ENCODE peak calls at places on chromosomes 16 and 17, in seven cellular contexts. One of them, this sample, is unnamed.

GRCh38 chr16:81876273-81876900 is 97.3 kb downstream of the PLCG2 start:
- DNase-seq in testis: no peak
- DNase-seq in ovary: no peak
- DNase-seq in ecto neural progenitor cell: no peak
- DNase-seq in NK-92 treated with Interleukin-12 subunit alpha and Interleukin-12 subunit beta, amount 100 ng/mL, for 24 hours: no peak
- DNase-seq in iPS-NIHi11: no peak
- DNase-seq in NAMALWA: no peak
- DNase-seq in this sample: no peak

GRCh38 chr16:24681793-24682192 is 47.7 kb upstream of the TNRC6A start:
- DNase-seq in testis: no peak
- DNase-seq in ovary: no peak
- DNase-seq in ecto neural progenitor cell: no peak
- DNase-seq in NK-92 treated with Interleukin-12 subunit alpha and Interleukin-12 subunit beta, amount 100 ng/mL, for 24 hours: no peak
- DNase-seq in iPS-NIHi11: no peak
- DNase-seq in NAMALWA: no peak
- DNase-seq in this sample: peak

GRCh38 chr16:23362460-23363317 is 60.6 kb downstream of the SCNN1B start:
- DNase-seq in testis: peak
- DNase-seq in ovary: peak
- DNase-seq in ecto neural progenitor cell: no peak
- DNase-seq in NK-92 treated with Interleukin-12 subunit alpha and Interleukin-12 subunit beta, amount 100 ng/mL, for 24 hours: no peak
- DNase-seq in iPS-NIHi11: no peak
- DNase-seq in NAMALWA: no peak
- DNase-seq in this sample: no peak

GRCh38 chr16:50690177-50690576 is 3.2 kb upstream of the NOD2 start:
- DNase-seq in testis: no peak
- DNase-seq in ovary: no peak
- DNase-seq in ecto neural progenitor cell: no peak
- DNase-seq in NK-92 treated with Interleukin-12 subunit alpha and Interleukin-12 subunit beta, amount 100 ng/mL, for 24 hours: no peak
- DNase-seq in iPS-NIHi11: no peak
- DNase-seq in NAMALWA: no peak
- DNase-seq in this sample: no peak

GRCh38 chr17:68101075-68101991 is 65.8 kb downstream of the KPNA2 start:
- DNase-seq in testis: peak
- DNase-seq in ovary: peak
- DNase-seq in ecto neural progenitor cell: peak
- DNase-seq in NK-92 treated with Interleukin-12 subunit alpha and Interleukin-12 subunit beta, amount 100 ng/mL, for 24 hours: peak
- DNase-seq in iPS-NIHi11: peak
- DNase-seq in NAMALWA: peak
- DNase-seq in this sample: peak

GRCh38 chr17:77490361-77491183 is 349.8 kb downstream of the SEC14L1 start:
- DNase-seq in testis: no peak
- DNase-seq in ovary: peak
- DNase-seq in ecto neural progenitor cell: no peak
- DNase-seq in NK-92 treated with Interleukin-12 subunit alpha and Interleukin-12 subunit beta, amount 100 ng/mL, for 24 hours: no peak
- DNase-seq in iPS-NIHi11: no peak
- DNase-seq in NAMALWA: no peak
- DNase-seq in this sample: no peak

GRCh38 chr16:85370881-85371651 is 242.1 kb upstream of the GSE1 start:
- DNase-seq in testis: peak
- DNase-seq in ovary: no peak
- DNase-seq in ecto neural progenitor cell: no peak
- DNase-seq in NK-92 treated with Interleukin-12 subunit alpha and Interleukin-12 subunit beta, amount 100 ng/mL, for 24 hours: no peak
- DNase-seq in iPS-NIHi11: no peak
- DNase-seq in NAMALWA: no peak
- DNase-seq in this sample: no peak

GRCh38 chr17:17494499-17495447 is 1.4 kb downstream of the RASD1 start:
- DNase-seq in testis: peak
- DNase-seq in ovary: peak
- DNase-seq in ecto neural progenitor cell: peak
- DNase-seq in NK-92 treated with Interleukin-12 subunit alpha and Interleukin-12 subunit beta, amount 100 ng/mL, for 24 hours: no peak
- DNase-seq in iPS-NIHi11: no peak
- DNase-seq in NAMALWA: no peak
- DNase-seq in this sample: no peak

GRCh38 chr17:61309857-61310256 is 89.8 kb upstream of the TBX2 start:
- DNase-seq in testis: no peak
- DNase-seq in ovary: no peak
- DNase-seq in ecto neural progenitor cell: no peak
- DNase-seq in NK-92 treated with Interleukin-12 subunit alpha and Interleukin-12 subunit beta, amount 100 ng/mL, for 24 hours: no peak
- DNase-seq in iPS-NIHi11: no peak
- DNase-seq in NAMALWA: no peak
- DNase-seq in this sample: no peak

GRCh38 chr16:1471569-1472194 is 3.1 kb downstream of the CLCN7 start:
- DNase-seq in testis: no peak
- DNase-seq in ovary: no peak
- DNase-seq in ecto neural progenitor cell: no peak
- DNase-seq in NK-92 treated with Interleukin-12 subunit alpha and Interleukin-12 subunit beta, amount 100 ng/mL, for 24 hours: no peak
- DNase-seq in iPS-NIHi11: no peak
- DNase-seq in NAMALWA: no peak
- DNase-seq in this sample: no peak

GRCh38 chr17:76014925-76015261 is 12.2 kb downstream of the EVPL start:
- DNase-seq in testis: peak
- DNase-seq in ovary: peak
- DNase-seq in ecto neural progenitor cell: peak
- DNase-seq in NK-92 treated with Interleukin-12 subunit alpha and Interleukin-12 subunit beta, amount 100 ng/mL, for 24 hours: no peak
- DNase-seq in iPS-NIHi11: no peak
- DNase-seq in NAMALWA: no peak
- DNase-seq in this sample: no peak

GRCh38 chr17:57818066-57818465 is 31.8 kb downstream of the MRPS23 start:
- DNase-seq in testis: no peak
- DNase-seq in ovary: no peak
- DNase-seq in ecto neural progenitor cell: peak
- DNase-seq in NK-92 treated with Interleukin-12 subunit alpha and Interleukin-12 subunit beta, amount 100 ng/mL, for 24 hours: no peak
- DNase-seq in iPS-NIHi11: no peak
- DNase-seq in NAMALWA: no peak
- DNase-seq in this sample: no peak